ENCODE peak calls at places on chromosomes 4 and X, in five cellular contexts. Z, S, C, X and D are unnamed samples.

GRCh38 chr4:150647008-150647407 is 65.1 kb downstream of the MAB21L2 start:
- DNase-seq in C (peak), X (no peak), S (no peak), Z (no peak), D (no peak)

GRCh38 chr4:15469402-15470148 is at the start of gene CC2D2A:
- DNase-seq in Z (no peak), X (no peak), S (peak), C (peak), D (no peak)

GRCh38 chrX:110409925-110410324 is 51.3 kb downstream of the RTL9 start:
- DNase-seq in X (no peak), Z (no peak), C (peak), S (no peak), D (no peak)

GRCh38 chr4:128220286-128221235 is 67.1 kb downstream of the PGRMC2 start:
- DNase-seq in S (no peak), Z (no peak), X (no peak), C (peak), D (no peak)

GRCh38 chr4:71639380-71639779 is 144.5 kb downstream of the GC start:
- DNase-seq in X (no peak), Z (no peak), S (no peak), C (no peak), D (no peak)

GRCh38 chr4:183392377-183392776 is 52.1 kb upstream of the CDKN2AIP start:
- DNase-seq in Z (no peak), S (no peak), C (no peak), X (no peak), D (no peak)

GRCh38 chrX:8724176-8724757 is 7.7 kb downstream of the ANOS1 start:
- DNase-seq in S (no peak), Z (no peak), X (no peak), C (no peak), D (no peak)

GRCh38 chr4:180596888-180597483 is 1646.2 kb upstream of the TENM3 start:
- DNase-seq in Z (no peak), S (no peak), C (no peak), X (no peak), D (no peak)

GRCh38 chr4:107500551-107500950 is 219.5 kb downstream of the PAPSS1 start:
- DNase-seq in Z (no peak), S (no peak), X (no peak), C (no peak), D (no peak)

GRCh38 chr4:6506616-6507140 is 34.3 kb upstream of the PPP2R2C start:
- DNase-seq in X (no peak), Z (no peak), C (no peak), S (no peak), D (no peak)

DNA sequence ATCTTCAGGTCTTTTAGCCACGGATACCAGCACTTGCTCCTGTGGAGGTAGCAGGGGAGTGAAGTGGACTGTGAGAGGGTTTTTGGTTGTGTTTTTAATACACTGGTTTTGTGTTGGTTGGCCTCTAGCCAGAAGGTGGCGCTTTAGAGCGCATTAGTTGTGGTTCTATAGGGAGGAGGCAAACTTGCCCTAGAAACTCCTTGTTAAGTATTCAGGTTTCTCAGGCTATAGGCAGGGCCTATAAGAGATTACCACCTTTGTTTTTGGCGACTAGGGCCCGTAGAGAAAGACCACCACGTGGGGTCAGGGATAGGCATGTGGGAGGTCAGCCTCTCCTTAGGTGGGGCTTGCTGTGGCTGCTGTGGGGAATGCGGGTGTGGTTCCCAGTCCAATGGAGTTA is 221.6 kb upstream of the SPANXN4 start:
- DNase-seq in S (peak), C (no peak), X (no peak), Z (no peak), D (no peak)
- TF ChIP-seq CTCF in S (no peak), C (no peak), X (no peak), Z (no peak), D (no peak)

DNA sequence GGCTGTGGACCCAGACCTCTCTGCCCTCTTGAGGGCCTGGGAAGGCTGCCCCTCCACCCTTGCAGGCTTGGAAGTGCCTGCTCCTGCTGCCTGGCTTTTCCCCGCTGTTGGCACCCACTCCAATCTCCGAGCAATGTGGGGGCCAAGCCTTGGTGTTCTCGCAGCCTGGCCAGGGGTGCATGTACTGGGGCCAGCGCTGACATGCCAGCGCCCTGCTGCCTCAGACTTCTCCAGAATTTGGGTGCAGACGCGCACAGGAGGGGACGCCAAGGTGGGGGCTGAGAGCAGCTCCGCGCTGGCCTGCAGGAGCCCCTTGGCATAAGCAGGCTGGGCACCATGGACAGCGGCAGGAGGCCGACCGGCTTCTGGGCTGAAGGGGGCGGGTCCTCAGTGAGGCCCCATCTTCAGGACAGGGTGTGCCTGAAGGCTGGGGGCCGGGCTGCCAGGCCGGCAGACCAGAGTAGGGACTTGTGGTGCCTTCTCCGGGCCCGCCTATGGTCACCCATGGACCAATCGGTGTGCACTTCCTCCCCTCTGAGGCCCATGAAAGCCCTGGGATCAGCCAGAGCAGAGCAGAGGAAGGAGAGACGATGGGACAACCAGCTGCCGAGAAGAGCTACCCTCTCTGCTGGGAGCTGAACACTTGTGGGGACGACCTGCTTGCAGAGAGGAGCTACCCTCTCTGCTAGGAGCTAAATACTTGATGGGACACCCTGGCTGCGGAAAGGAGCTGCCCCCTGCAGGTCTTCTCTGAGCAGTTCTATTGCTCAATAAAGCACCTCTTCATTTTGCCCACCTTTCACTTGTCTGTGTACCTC is 118.3 kb downstream of the DNAAF6 start:
- DNase-seq in S (peak), Z (no peak), C (peak), X (peak), D (no peak)
- TF ChIP-seq CTCF in S (peak), Z (peak), C (no peak), X (no peak), D (no peak)

GRCh38 chr4:40980318-40980883 is 230.6 kb downstream of the NSUN7 start:
- DNase-seq in X (no peak), S (peak), C (no peak), Z (no peak), D (no peak)
- TF ChIP-seq CTCF in X (peak), S (peak), C (peak), Z (peak), D (no peak)

GRCh38 chr4:141131738-141132688 is 1.3 kb downstream of the RNF150 start:
- DNase-seq in Z (peak), C (peak), X (no peak), S (peak), D (no peak)

GRCh38 chr4:141134586-141134985 is 1.3 kb upstream of the RNF150 start:
- DNase-seq in C (no peak), S (no peak), Z (no peak), X (no peak), D (no peak)

GRCh38 chr4:141132689-141133145 is 552 bp downstream of the RNF150 start:
- DNase-seq in C (peak), S (peak), X (no peak), Z (peak), D (no peak)

GRCh38 chr4:141133146-141134006 is at the start of gene RNF150:
- DNase-seq in S (peak), X (peak), Z (peak), C (peak), D (no peak)

GRCh38 chr4:141134051-141134450 is 782 bp upstream of the RNF150 start:
- DNase-seq in C (peak), X (no peak), Z (no peak), S (no peak), D (no peak)
- TF ChIP-seq CTCF in C (no peak), X (no peak), Z (no peak), S (no peak), D (no peak)

DNA sequence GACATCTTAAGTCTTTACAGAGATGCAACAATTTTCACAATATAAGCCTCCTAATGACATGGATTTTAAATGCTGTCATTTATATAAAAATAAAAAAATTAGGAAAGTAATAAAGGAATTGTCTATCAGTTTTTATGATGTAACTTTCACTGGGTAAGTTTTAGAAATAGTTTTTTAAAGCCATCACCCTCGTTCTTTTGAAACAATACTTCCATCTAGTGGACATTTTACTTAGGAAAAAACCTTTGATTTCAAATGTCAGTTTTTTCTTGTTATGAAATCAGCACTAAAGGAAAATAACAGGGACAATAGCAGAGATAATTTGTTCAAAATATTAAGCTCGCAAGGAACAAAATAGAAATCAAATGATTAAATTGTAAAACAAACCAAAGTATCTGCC is 24.3 kb upstream of the NDNF start:
- DNase-seq in S (peak), X (no peak), Z (no peak), C (peak), D (no peak)
- TF ChIP-seq CTCF in S (peak), X (peak), Z (peak), C (no peak), D (peak)

DNA sequence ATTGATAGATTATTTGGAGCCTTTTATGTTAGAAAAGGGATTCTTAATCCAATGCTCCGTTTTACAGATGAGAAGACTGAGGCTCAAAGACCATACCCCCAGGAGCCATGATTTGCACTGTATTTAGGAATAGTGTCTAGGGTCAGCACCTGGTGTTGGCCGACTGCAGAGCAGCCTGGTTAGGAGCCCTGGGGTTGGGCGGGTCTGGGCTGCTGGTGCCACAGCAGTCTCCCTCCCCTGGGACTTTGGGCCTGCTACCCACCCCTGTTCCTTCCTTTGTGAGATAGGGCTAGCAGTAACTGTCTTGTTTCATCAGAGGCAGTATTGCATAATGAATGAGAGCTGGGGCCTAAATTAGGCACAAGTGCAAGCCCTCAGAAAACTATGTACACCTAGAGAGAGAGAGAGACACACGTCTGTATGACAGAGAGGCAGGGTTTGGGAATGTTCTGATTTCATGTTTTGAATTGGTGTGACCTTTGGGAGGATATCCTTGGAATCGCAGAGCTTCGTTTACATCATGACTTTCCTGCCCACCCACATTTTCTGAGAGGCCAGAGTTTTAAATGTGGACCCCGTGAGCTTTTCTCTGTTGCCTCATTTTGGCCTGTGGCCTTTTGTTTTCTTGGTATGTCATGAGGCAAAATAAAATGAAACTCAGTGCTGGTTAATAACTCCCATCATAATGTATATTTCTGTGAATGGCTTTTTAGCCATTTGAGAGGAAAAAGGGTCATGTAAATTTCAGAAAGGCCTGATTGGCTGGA is 111.8 kb downstream of the PTTG2 start:
- DNase-seq in S (peak), C (no peak), X (peak), Z (no peak), D (no peak)
- TF ChIP-seq CTCF in S (no peak), C (no peak), X (no peak), Z (peak), D (no peak)

DNA sequence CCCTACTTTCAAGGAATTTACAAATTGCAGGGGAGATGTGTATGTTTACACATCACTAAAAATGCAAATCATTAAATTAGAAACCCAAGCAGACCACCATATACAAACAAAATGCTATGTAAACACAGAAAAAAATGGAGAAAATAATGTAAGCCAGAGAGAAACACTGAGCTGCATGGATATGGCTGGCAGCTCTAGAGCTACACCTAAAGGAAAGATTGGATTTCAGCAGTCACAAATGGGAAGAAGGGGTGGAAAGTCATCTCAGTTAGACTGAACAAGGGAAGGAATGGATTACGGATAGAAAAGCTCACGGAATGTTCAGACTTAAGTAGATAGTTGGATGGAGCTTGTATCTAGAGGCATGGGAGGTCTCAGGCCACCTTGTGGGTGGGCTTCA is 186.3 kb downstream of the MOSPD2 start:
- DNase-seq in Z (no peak), S (no peak), X (no peak), C (no peak), D (no peak)
- TF ChIP-seq CTCF in Z (no peak), S (no peak), X (no peak), C (peak), D (no peak)

GRCh38 chr4:99047710-99048109 is 40.9 kb downstream of the ADH5 start:
- DNase-seq in C (no peak), X (no peak), Z (no peak), S (no peak), D (no peak)
- TF ChIP-seq CTCF in C (no peak), X (no peak), Z (peak), S (no peak), D (no peak)

GRCh38 chrX:132940727-132941162 is 17.7 kb downstream of the HS6ST2 start:
- DNase-seq in Z (no peak), X (no peak), C (no peak), S (peak), D (no peak)
- TF ChIP-seq CTCF in Z (no peak), X (no peak), C (no peak), S (no peak), D (no peak)